ENCODE peak calls at places on chromosome 3, in four cellular contexts. B, O, Z and R are unnamed samples.

GRCh38 chr3:100480111-100480510 is 12.3 kb upstream of the TMEM45A start:
- DNase-seq in B (no peak), Z (no peak), O (no peak), R (no peak)

GRCh38 chr3:46613313-46614005 is 1.1 kb downstream of the FAM240A start:
- DNase-seq in O (no peak), Z (no peak), B (no peak), R (no peak)

GRCh38 chr3:52436500-52437106 is 8.3 kb downstream of the SEMA3G start:
- DNase-seq in B (no peak), O (no peak), Z (no peak), R (no peak)

GRCh38 chr3:183764854-183765731 is 60.3 kb downstream of the MAP6D1 start:
- DNase-seq in Z (peak; percentile 9), O (no peak), B (no peak), R (peak; percentile 61)

GRCh38 chr3:69749461-69749860 is 10.2 kb downstream of the MITF start:
- DNase-seq in B (no peak), Z (no peak), O (no peak), R (no peak)

GRCh38 chr3:20975221-20975620 is 775.8 kb downstream of the ZNF385D start:
- DNase-seq in Z (no peak), B (no peak), O (no peak), R (no peak)

GRCh38 chr3:170178631-170179030 is 2.9 kb downstream of the PHC3 start:
- DNase-seq in Z (peak; percentile 43), O (no peak), B (no peak), R (no peak)

GRCh38 chr3:113245775-113246174 is 34.4 kb downstream of the BOC start:
- DNase-seq in B (no peak), O (no peak), Z (no peak), R (no peak)

GRCh38 chr3:179348325-179349013 is 960 bp downstream of the MFN1 start:
- DNase-seq in O (no peak), B (no peak), Z (peak; percentile 7), R (peak; percentile 67)